ENCODE peak calls at places on chromosome 15, in six cellular contexts. K is HepG2, E is H1, R is K562, C is GM12891, B is GM12878. G is an unnamed sample.

GRCh38 chr15:91200101-91200754 is 100.2 kb downstream of the SV2B start:
- DNase-seq in B (no peak), E (no peak), K (no peak), C (no peak), R (no peak), G (no peak)

GRCh38 chr15:39976291-39977274 is 42.7 kb downstream of the EIF2AK4 start:
- DNase-seq in C (peak), B (no peak), E (peak), K (peak), R (no peak), G (no peak)

GRCh38 chr15:92648190-92648875 is 7.2 kb downstream of the FAM174B start:
- DNase-seq in B (no peak), K (no peak), R (no peak), C (no peak), E (no peak), G (no peak)

GRCh38 chr15:35040339-35041255 is 44.5 kb downstream of the NANOGP8 start:
- DNase-seq in K (no peak), E (no peak), C (no peak), B (no peak), R (no peak), G (no peak)

GRCh38 chr15:62421289-62421688 is 256.2 kb upstream of the C2CD4B start:
- DNase-seq in C (no peak), R (no peak), E (no peak), B (no peak), K (no peak), G (no peak)

GRCh38 chr15:63818191-63818590 is 15.6 kb downstream of the HERC1 start:
- DNase-seq in C (no peak), B (no peak), K (no peak), E (no peak), R (peak), G (no peak)

GRCh38 chr15:27087651-27088583 is 116.9 kb downstream of the GABRG3 start:
- DNase-seq in B (no peak), R (peak), K (no peak), E (no peak), C (no peak), G (no peak)

GRCh38 chr15:77292924-77293558 is 126.9 kb downstream of the PEAK1 start:
- DNase-seq in C (no peak), E (no peak), R (no peak), B (no peak), K (no peak), G (no peak)

GRCh38 chr15:85411992-85412538 is 31.7 kb downstream of the AKAP13 start:
- DNase-seq in B (no peak), E (no peak), R (no peak), K (peak), C (no peak), G (no peak)

GRCh38 chr15:65789105-65789504 is 3.0 kb downstream of the DENND4A start:
- DNase-seq in C (no peak), B (no peak), K (no peak), R (no peak), E (no peak), G (no peak)

GRCh38 chr15:27059610-27060202 is 88.7 kb downstream of the GABRG3 start:
- DNase-seq in K (peak), C (peak), E (peak), R (peak), B (no peak), G (no peak)

GRCh38 chr15:32687556-32687955 is 30.2 kb upstream of the GREM1 start:
- DNase-seq in R (no peak), B (no peak), E (no peak), K (no peak), C (no peak), G (no peak)

GRCh38 chr15:80177151-80177550 is 24.4 kb downstream of the FAH start:
- DNase-seq in R (no peak), C (no peak), B (no peak), K (no peak), E (no peak), G (no peak)

GRCh38 chr15:66765478-66766281 is 63.6 kb downstream of the SMAD6 start:
- DNase-seq in B (peak), E (no peak), K (peak), C (no peak), R (no peak), G (no peak)

GRCh38 chr15:33132722-33133345 is 61.7 kb downstream of the FMN1 start:
- DNase-seq in B (no peak), R (peak), E (peak), C (peak), K (peak), G (no peak)

GRCh38 chr15:82845686-82846085 is 36.3 kb downstream of the WHAMM start:
- DNase-seq in B (no peak), K (no peak), C (no peak), E (no peak), R (no peak), G (no peak)

GRCh38 chr15:67089218-67090193 is 24.1 kb downstream of the SMAD3 start:
- DNase-seq in E (no peak), K (no peak), B (no peak), C (no peak), R (no peak), G (no peak)

GRCh38 chr15:47366884-47367283 is 350.4 kb upstream of the SEMA6D start:
- DNase-seq in K (no peak), R (no peak), E (no peak), C (no peak), B (no peak), G (no peak)

GRCh38 chr15:80160570-80161156 is 7.9 kb downstream of the FAH start:
- DNase-seq in B (peak), R (peak), C (peak), E (no peak), K (peak), G (peak)

GRCh38 chr15:51190424-51191068 is 95.8 kb upstream of the TNFAIP8L3 start:
- DNase-seq in B (no peak), E (no peak), C (no peak), K (no peak), R (no peak), G (no peak)

GRCh38 chr15:101033801-101034200 is 114.6 kb downstream of the LRRK1 start:
- DNase-seq in C (no peak), R (no peak), E (no peak), K (no peak), B (no peak), G (no peak)

GRCh38 chr15:61064653-61065052 is 164.4 kb downstream of the RORA start:
- DNase-seq in B (no peak), K (no peak), C (no peak), E (no peak), R (no peak), G (no peak)

GRCh38 chr15:28080386-28080785 is 18.7 kb downstream of the OCA2 start:
- DNase-seq in R (no peak), B (no peak), C (no peak), E (no peak), K (peak), G (no peak)

GRCh38 chr15:68154923-68155559 is 50.1 kb downstream of the CALML4 start:
- DNase-seq in E (peak), C (no peak), B (no peak), R (peak), K (peak), G (no peak)

GRCh38 chr15:51726302-51727073 is 11.0 kb downstream of the LYSMD2 start:
- DNase-seq in E (peak), K (peak), C (no peak), R (peak), B (no peak), G (no peak)

GRCh38 chr15:62138124-62138523 is 27.0 kb downstream of the C2CD4B start:
- DNase-seq in K (no peak), R (no peak), C (no peak), B (no peak), E (no peak), G (no peak)

GRCh38 chr15:51198701-51199253 is 104.1 kb upstream of the TNFAIP8L3 start:
- DNase-seq in E (no peak), K (no peak), B (no peak), C (no peak), R (no peak), G (no peak)

GRCh38 chr15:37425541-37425940 is 325.2 kb upstream of the MEIS2 start:
- DNase-seq in B (no peak), E (no peak), K (no peak), C (no peak), R (no peak), G (no peak)

GRCh38 chr15:70670680-70671079 is 92.7 kb downstream of the UACA start:
- DNase-seq in C (no peak), R (no peak), K (no peak), E (no peak), B (no peak), G (no peak)

GRCh38 chr15:70613259-70613658 is 150.1 kb downstream of the UACA start:
- DNase-seq in R (no peak), C (no peak), B (no peak), E (no peak), K (no peak), G (no peak)

GRCh38 chr15:99211926-99212325 is 37.5 kb downstream of the TTC23 start:
- DNase-seq in E (no peak), K (no peak), C (no peak), B (no peak), R (no peak), G (no peak)
- TF ChIP-seq POLR2A in E (no peak), K (no peak), C (no peak), B (no peak), R (no peak), G (no peak)

DNA sequence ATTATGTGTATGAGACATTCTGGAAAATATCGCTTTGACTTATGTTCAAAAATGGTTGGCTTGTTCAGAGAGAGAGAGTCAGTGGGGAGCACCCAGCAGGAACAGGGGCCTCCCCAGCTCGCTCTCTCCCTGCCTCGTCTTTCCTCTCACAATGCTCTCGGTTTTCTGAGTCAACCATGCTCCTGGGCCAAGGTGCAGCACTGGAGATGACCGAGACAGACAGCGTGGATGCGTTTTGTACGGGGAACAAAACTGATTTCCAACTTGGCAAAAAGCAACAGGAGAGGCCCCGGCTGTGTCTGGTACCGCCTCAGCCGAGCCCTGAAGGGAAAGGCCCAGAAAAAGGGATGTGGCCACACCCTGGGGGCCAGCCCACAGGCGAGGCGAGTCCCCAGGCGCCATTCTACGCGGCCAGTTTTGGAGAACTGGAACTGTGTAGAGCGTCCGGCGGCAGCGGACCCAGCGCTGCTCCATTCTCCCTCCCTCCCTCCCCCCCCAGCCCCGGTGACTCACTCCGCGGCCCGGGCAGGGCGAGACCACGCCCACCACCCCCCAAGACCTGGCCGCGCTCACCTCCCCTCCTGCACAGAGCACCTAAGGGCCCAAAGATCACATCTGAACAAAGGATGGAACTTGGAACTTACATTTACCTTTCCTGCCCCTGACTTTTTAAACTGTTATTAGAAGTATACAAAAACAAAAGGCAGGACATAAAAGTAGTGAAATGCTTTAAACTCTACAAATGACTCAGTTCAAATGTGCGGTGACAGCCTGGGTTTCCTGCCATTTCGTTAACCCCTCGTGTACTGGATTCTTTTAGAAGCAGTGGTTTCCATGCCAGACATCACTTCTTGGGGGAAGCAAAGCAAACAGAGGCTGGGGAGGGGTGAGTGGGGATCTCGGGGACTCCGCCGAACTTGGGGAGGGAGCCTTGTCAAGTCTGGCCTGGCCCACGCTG is 12.7 kb downstream of the ATP10A start:
- DNase-seq in K (peak), B (peak), E (no peak), R (peak), C (peak), G (no peak)
- TF ChIP-seq TAF1 in K (peak), B (no peak), E (no peak), R (no peak), C (no peak), G (no peak)

GRCh38 chr15:89119489-89120478 is 31.5 kb downstream of the ABHD2 start:
- DNase-seq in C (no peak), E (no peak), R (no peak), K (peak), B (no peak), G (no peak)
- TF ChIP-seq POLR2A in C (no peak), E (no peak), R (no peak), K (no peak), B (no peak), G (no peak)

DNA sequence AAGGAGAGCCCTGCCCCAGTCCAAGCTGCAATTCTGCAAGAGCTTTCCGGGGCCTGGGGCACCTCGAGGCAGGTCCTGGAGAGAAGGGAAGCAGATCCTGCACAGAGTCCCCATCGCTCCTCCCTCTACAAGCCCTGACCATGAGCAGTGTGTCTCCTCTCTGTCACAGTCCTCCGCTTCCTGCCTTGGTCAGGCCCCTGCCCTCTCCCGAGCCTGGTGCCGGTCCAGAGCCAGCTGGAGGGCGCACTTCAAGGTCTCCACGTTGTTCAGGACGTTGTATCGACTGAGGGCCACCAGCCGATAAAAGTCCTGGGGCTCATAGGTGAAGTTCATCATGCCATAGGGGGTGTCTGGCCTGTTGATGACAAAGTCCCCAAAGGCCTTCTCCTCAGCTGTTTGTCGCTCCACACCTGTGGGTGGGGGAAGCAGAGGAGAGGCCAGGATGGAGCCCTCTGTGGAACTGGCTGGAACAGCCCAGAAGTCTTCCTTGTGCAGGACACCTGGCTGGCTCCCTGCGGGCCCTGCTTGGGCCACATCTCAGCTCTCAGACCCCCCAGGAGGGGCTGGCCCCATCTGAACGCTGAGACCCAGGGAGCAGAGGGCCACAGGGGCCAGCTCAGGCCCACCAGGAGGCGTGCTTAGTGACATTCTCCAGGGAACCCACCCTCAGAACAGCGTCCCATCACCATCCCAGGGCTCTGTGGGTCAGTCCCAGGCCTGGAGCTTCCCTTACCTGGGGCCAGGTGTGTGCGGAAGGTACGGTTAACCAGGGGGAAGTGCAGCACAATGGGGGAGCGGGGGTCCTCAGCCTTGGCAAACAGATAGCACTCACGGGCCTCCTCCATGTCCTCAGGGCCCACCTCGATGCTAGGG is 14.4 kb downstream of the PLA2G4F start:
- DNase-seq in K (no peak), B (no peak), C (no peak), E (no peak), R (no peak), G (no peak)
- TF ChIP-seq TAF1 in K (no peak), B (no peak), C (no peak), E (no peak), R (no peak), G (no peak)

G was measured in GM12892.